ENCODE peak calls at places on chromosomes 4 and X, in six cellular contexts. C, D, B, L, W and H are unnamed samples.

GRCh38 chr4:23930750-23931488 is 41.1 kb upstream of the PPARGC1A start:
- DNase-seq in W (no peak), C (no peak), D (no peak), B (no peak), L (no peak), H (no peak)

GRCh38 chrX:150084474-150085229 is 146.4 kb upstream of the EOLA2 start:
- DNase-seq in C (no peak), D (no peak), W (no peak), L (no peak), B (no peak), H (no peak)

GRCh38 chr4:67531349-67531748 is 14.0 kb downstream of the CENPC start:
- DNase-seq in D (no peak), W (no peak), C (no peak), B (no peak), L (no peak), H (no peak)

GRCh38 chr4:92580816-92581215 is 277.1 kb downstream of the GRID2 start:
- DNase-seq in D (no peak), L (no peak), W (no peak), B (no peak), C (no peak), H (no peak)

GRCh38 chr4:101037938-101038413 is 309.4 kb downstream of the PPP3CA start:
- DNase-seq in B (no peak), W (no peak), L (no peak), C (peak; percentile 27), D (no peak), H (no peak)

GRCh38 chr4:18847276-18847890 is 825.8 kb upstream of the LCORL start:
- DNase-seq in C (no peak), L (no peak), B (no peak), W (no peak), D (no peak), H (no peak)

GRCh38 chr4:26256016-26256415 is 64.8 kb upstream of the RBPJ start:
- DNase-seq in C (no peak), B (no peak), L (no peak), D (no peak), W (no peak), H (no peak)

GRCh38 chr4:48653217-48654014 is 126.7 kb downstream of the FRYL start:
- DNase-seq in D (no peak), L (peak; percentile 37), B (no peak), C (peak; percentile 64), W (no peak), H (no peak)

GRCh38 chr4:21879187-21879586 is 69.4 kb downstream of the KCNIP4 start:
- DNase-seq in D (no peak), B (no peak), W (peak; percentile 34), L (no peak), C (no peak), H (no peak)

GRCh38 chr4:109648266-109648996 is 54.8 kb downstream of the CASP6 start:
- DNase-seq in W (no peak), B (no peak), L (no peak), D (no peak), C (peak; percentile 6), H (no peak)

GRCh38 chr4:64781737-64782326 is 372.6 kb upstream of the TECRL start:
- DNase-seq in D (no peak), B (no peak), L (no peak), C (peak; percentile 70), W (peak; percentile 1), H (no peak)

GRCh38 chr4:151408630-151409469 is at the start of gene FHIP1A:
- DNase-seq in D (peak; percentile 46), L (peak; percentile 56), B (peak; percentile 60), C (peak; percentile 37), W (peak; percentile 96), H (peak; percentile 48)

GRCh38 chr4:112910109-112910736 is 139.2 kb upstream of the ANK2 start:
- DNase-seq in B (no peak), W (no peak), D (no peak), C (peak; percentile 70), L (no peak), H (no peak)